ENCODE peak calls at places on chromosomes 12 and 14, in five cellular contexts. P is neuronal stem cell, Y is mesenchymal stem cell, S is IMR-90, U is mesendoderm. Q is an unnamed sample.

GRCh38 chr14:22598099-22598895 is at the start of gene ABHD4:
- DNase-seq in U (peak), S (peak), Y (peak), P (peak), Q (no peak)

GRCh38 chr12:132318135-132318534 is 11.3 kb downstream of the GALNT9 start:
- DNase-seq in P (no peak), U (no peak), Y (no peak), S (no peak), Q (no peak)

GRCh38 chr12:1115471-1116242 is 124.6 kb downstream of the ERC1 start:
- DNase-seq in S (peak), P (no peak), U (no peak), Y (no peak), Q (no peak)

GRCh38 chr12:11107719-11108118 is 15.6 kb upstream of the TAS2R43 start:
- DNase-seq in P (no peak), U (no peak), S (no peak), Y (no peak), Q (no peak)

GRCh38 chr12:3898751-3899150 is 25.6 kb upstream of the PARP11 start:
- DNase-seq in S (no peak), Y (no peak), P (no peak), U (no peak), Q (no peak)

GRCh38 chr12:30829876-30830275 is 75.1 kb upstream of the CAPRIN2 start:
- DNase-seq in S (no peak), P (no peak), U (no peak), Y (no peak), Q (no peak)

GRCh38 chr12:39127401-39127800 is 222.0 kb upstream of the CPNE8 start:
- DNase-seq in S (no peak), U (peak), Y (peak), P (no peak), Q (no peak)

GRCh38 chr14:92531151-92531873 is 17.7 kb downstream of the RIN3 start:
- DNase-seq in S (no peak), U (no peak), Y (no peak), P (no peak), Q (no peak)

GRCh38 chr12:75086086-75087038 is 123.3 kb downstream of the KCNC2 start:
- DNase-seq in U (no peak), S (peak), P (no peak), Y (peak), Q (no peak)

GRCh38 chr12:14906114-14906513 is 20.5 kb upstream of the MGP start:
- DNase-seq in P (no peak), Y (no peak), U (no peak), S (no peak), Q (no peak)

GRCh38 chr12:14907953-14908352 is 22.3 kb upstream of the MGP start:
- DNase-seq in Y (no peak), P (no peak), S (peak), U (no peak), Q (no peak)

GRCh38 chr12:14911131-14911530 is 25.5 kb upstream of the MGP start:
- DNase-seq in S (no peak), P (no peak), U (no peak), Y (no peak), Q (no peak)

GRCh38 chr12:14913381-14913781 is 25.0 kb downstream of the ERP27 start:
- DNase-seq in S (no peak), Y (no peak), U (no peak), P (no peak), Q (no peak)

DNA sequence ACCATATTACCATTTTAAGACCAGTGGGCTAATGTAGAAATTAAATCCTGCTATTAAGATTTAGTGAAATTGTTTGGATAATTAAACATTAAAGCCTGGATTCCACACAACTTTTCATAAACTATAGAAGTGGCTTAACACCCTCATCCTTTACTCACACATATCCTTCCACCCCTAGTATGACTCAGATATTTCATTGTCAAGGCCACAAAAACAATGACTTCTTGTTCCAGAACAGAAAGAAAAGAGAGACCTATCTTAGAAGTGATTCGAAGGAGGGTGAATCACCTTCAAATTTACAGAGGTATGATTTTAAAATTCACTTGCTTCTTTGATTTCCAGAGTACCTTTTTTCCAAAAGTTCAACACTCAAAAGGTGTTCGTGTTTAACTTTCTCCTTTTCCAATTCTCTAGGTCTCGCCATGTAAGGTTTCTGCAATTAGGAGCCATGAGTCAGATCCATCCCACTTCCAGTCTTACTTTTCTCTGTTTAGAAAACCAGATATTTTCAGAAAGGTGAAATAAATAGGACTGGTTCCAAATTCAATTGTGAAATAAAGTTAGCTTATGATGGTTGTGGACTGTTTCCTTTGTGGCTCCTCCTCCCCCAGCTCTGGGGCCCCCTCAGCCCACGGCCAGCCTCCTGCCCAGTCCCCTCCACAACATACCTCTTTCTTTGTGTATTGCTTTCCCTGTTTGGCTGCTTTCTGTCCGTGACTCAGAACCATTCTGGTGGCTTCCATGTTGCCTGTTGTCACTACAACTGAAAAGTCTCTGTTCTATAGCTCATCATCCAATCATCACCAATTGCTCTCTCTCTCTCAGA is 24.6 kb upstream of the MGP start:
- DNase-seq in Y (no peak), P (no peak), U (no peak), S (peak), Q (no peak)
- H3K4me2 ChIP-seq in Y (no peak), P (no peak), U (no peak), S (no peak), Q (no peak)

DNA sequence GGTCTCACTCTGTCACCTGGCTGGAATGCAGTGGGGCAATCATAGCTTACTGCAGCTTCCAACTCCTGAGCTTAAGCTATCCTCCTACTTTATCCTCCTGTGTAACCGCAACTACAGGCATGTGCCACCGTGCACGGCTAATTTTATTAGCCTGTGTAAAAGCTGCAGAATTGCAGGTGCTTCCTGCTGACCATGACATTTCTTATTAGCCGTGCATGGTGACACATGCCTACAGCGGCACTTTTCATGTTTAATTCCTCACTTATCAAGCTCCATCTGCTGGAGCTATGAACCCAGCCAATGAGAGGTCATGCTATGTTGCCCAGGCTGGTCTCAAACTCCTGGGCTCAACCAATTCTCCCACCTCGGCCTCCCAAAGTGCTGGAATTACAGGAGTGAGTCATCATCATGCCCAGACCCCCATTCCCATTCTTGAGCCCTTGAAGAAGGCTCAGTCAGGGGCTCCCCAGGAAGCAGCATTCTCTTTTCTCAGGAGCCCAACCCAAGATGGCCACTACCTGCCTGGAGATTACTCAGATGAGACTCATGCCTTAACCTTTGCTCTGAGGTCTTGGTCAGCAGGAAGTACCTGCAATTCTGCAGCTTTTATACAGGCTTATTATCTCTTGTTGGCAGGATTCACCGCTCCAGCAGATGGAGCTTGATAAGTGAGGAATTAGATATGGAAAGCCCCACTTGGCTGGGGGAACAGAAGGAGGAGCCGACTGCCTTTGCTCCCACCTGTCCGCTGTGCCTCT is 503.2 kb downstream of the MED13L start:
- DNase-seq in Y (no peak), P (no peak), S (no peak), U (no peak), Q (no peak)
- H3K23ac ChIP-seq in Y (no peak), P (no peak), S (no peak), U (no peak), Q (no peak)

GRCh38 chr14:81303258-81303935 is 82.6 kb upstream of the GTF2A1 start:
- DNase-seq in S (no peak), P (no peak), U (no peak), Y (no peak), Q (no peak)
- H3K4me2 ChIP-seq in S (no peak), P (no peak), U (no peak), Y (no peak), Q (no peak)

DNA sequence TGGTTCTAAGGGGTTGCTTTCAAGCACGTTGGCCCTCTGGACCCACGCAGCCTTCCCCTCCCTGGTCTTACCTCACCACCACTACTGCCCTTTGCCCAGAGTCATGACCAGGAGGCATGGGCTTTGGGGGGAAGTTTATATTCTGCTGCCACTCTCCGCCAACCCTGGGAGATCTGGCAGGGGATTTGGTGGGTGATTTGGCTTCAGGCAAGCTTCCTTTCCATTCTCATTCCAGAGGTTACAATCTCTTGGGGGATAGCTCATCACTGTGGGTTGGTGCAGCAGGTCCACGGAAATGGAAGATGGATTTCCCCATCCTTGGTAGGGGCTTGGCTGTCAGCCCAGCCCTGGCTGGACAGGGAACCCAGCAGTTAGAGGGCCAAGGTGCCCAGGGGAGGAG is 6.3 kb downstream of the PAH start:
- DNase-seq in S (no peak), Y (no peak), U (no peak), P (no peak), Q (no peak)
- H3K23ac ChIP-seq in S (no peak), Y (no peak), U (no peak), P (no peak), Q (no peak)

GRCh38 chr12:64797156-64797555 is 27.3 kb upstream of the TBC1D30 start:
- DNase-seq in S (no peak), U (no peak), P (no peak), Y (peak), Q (no peak)
- H3K4me2 ChIP-seq in S (no peak), U (no peak), P (no peak), Y (no peak), Q (no peak)

GRCh38 chr14:81281317-81281716 is 60.6 kb upstream of the GTF2A1 start:
- DNase-seq in U (no peak), Y (no peak), P (no peak), S (no peak), Q (no peak)
- H3K23ac ChIP-seq in U (no peak), Y (no peak), P (no peak), S (no peak), Q (no peak)

GRCh38 chr14:55121146-55121545 is 7.9 kb upstream of the LGALS3 start:
- DNase-seq in S (no peak), Y (no peak), P (no peak), U (no peak), Q (no peak)

GRCh38 chr14:55122441-55122986 is 6.5 kb upstream of the LGALS3 start:
- DNase-seq in U (no peak), P (no peak), S (peak), Y (no peak), Q (no peak)

GRCh38 chr14:55124774-55125372 is 4.2 kb upstream of the LGALS3 start:
- DNase-seq in U (no peak), S (no peak), Y (no peak), P (no peak), Q (no peak)

GRCh38 chr14:55121628-55122440 is 7.2 kb upstream of the LGALS3 start:
- DNase-seq in S (no peak), Y (no peak), U (no peak), P (no peak), Q (no peak)

DNA sequence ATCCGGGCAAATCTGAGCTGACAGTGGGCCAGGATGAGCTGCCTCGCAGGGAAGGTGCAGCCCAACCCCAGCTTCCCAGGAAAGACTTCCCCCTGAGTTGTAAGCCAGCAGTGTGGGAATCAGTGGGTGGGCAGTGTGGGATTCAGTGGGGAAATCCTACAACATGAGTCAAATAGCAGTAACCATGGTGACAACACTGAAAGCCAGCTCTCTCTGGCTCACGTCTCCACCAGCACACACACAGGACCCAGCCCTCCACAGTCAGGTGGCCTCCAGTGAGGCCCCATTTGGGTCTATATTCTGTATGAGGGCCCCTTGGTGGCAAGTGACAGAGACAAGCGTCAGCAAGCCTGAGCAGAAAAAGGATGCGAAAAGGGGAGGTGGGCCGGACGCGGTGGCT is 6.0 kb upstream of the LGALS3 start:
- DNase-seq in U (no peak), P (no peak), S (peak), Y (peak), Q (no peak)
- H3K4me2 ChIP-seq in U (no peak), P (no peak), S (peak), Y (peak), Q (no peak)

DNA sequence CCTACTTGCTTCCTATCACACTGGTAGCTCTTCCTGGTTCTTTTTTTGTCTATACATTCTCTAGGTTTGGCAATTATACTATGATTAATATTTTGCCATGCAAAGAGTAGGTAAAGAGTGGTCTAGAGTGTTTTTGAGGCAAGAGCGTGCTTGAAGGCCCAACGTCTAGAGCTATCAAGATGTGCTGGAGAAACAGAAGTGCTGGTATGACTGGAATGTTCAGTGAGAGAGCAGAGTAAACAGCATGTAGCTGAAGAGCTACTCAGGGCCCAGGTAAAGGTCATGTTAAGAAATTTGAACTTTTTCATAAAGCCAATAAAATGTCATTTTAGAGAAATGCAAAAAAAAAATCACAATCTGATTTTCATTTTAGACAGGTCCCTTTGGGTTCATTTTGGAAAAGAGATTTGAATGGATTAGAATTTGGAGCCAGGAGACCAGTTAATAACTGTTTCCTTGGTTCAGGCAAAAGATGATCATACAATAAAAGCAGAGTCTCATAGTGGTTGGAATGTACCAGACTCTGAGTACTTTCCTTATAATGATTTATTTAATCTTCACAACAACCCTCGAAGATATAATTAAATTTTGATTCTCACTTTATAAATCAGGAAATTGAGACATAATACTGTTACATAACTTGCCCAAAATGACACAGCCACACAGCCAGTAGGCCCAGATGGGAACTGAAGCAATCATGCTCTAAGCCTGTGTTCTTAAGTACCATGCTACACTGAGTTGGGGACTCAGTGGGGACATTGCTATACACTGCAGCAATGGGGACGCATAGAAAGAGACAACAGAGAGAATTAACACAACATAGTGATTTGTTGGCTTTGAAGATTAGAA is 350.1 kb downstream of the NELL2 start:
- DNase-seq in U (peak), S (no peak), Y (no peak), P (no peak), Q (no peak)
- H3K23ac ChIP-seq in U (no peak), S (no peak), Y (no peak), P (no peak), Q (no peak)

GRCh38 chr14:91246051-91246852 is 1.7 kb upstream of the GPR68 start:
- DNase-seq in U (no peak), P (no peak), Y (no peak), S (no peak), Q (no peak)
- H3K4me2 ChIP-seq in U (no peak), P (no peak), Y (no peak), S (no peak), Q (no peak)

Q was measured in H1.